ENCODE peak calls at places on chromosomes 7 and 10, in four cellular contexts. C is activated CD4-positive, alpha-beta T cell treated with anti-CD3 and anti-CD28 coated beads for 24 hours; U is NCI-H2081; K is OCI-LY7. P is an unnamed sample.

GRCh38 chr10:3095373-3096139 is 28.2 kb downstream of the PFKP start:
- DNase-seq in C (peak), U (no peak), K (no peak), P (peak)

GRCh38 chr7:25259487-25260243 is 31.4 kb upstream of the NPVF start:
- DNase-seq in C (peak), U (peak), K (peak), P (peak)

GRCh38 chr7:102425639-102426267 is 7.6 kb upstream of the ORAI2 start:
- DNase-seq in C (peak), U (no peak), K (peak), P (no peak)

GRCh38 chr7:94368371-94368791 is 26.3 kb upstream of the COL1A2 start:
- DNase-seq in C (no peak), U (no peak), K (no peak), P (no peak)

GRCh38 chr7:30238721-30239441 is 45.5 kb upstream of the ZNRF2 start:
- DNase-seq in C (no peak), U (peak), K (peak), P (no peak)

GRCh38 chr10:3805227-3805790 is 20.3 kb upstream of the KLF6 start:
- DNase-seq in C (no peak), U (no peak), K (peak), P (peak)

GRCh38 chr7:22791204-22792158 is 31.2 kb downstream of the TOMM7 start:
- DNase-seq in C (no peak), U (no peak), K (no peak), P (no peak)

GRCh38 chr10:96588601-96589419 is 2.0 kb upstream of the TM9SF3 start:
- DNase-seq in C (no peak), U (no peak), K (no peak), P (no peak)

GRCh38 chr10:109665321-109665720 is 258.0 kb downstream of the XPNPEP1 start:
- DNase-seq in C (no peak), U (no peak), K (no peak), P (no peak)

GRCh38 chr7:132251327-132251659 is 325.0 kb downstream of the PLXNA4 start:
- DNase-seq in C (no peak), U (peak), K (no peak), P (no peak)

GRCh38 chr10:21281765-21282484 is 243.6 kb downstream of the SKIDA1 start:
- DNase-seq in C (no peak), U (no peak), K (no peak), P (no peak)

GRCh38 chr10:57202356-57202755 is 841.3 kb upstream of the ZWINT start:
- DNase-seq in C (no peak), U (no peak), K (no peak), P (no peak)

GRCh38 chr10:15504101-15504840 is 133.2 kb upstream of the FAM171A1 start:
- DNase-seq in C (no peak), U (no peak), K (no peak), P (no peak)

GRCh38 chr7:24948739-24949138 is 31.2 kb downstream of the OSBPL3 start:
- DNase-seq in C (no peak), U (no peak), K (no peak), P (peak)

P was measured in NB4.